ENCODE peak calls at places on chromosomes 11 and 22, in four cellular contexts. Z, S, V and X are unnamed samples.

GRCh38 chr22:22201185-22201924 is 43.2 kb upstream of the VPREB1 start:
- DNase-seq in Z (no peak), S (no peak), V (peak), X (no peak)

GRCh38 chr11:114057147-114057546 is 2.4 kb upstream of the ZBTB16 start:
- DNase-seq in Z (no peak), S (no peak), V (no peak), X (no peak)

GRCh38 chr11:134261626-134262488 is 8.5 kb downstream of the ACAD8 start:
- DNase-seq in Z (peak), S (no peak), V (no peak), X (peak)

GRCh38 chr11:13329670-13330401 is 52.2 kb downstream of the BMAL1 start:
- DNase-seq in Z (no peak), S (peak), V (no peak), X (no peak)

GRCh38 chr11:69840371-69841169 is 21.4 kb upstream of the FGF3 start:
- DNase-seq in Z (no peak), S (peak), V (no peak), X (peak)

GRCh38 chr22:49230194-49230577 is 597.5 kb downstream of the BRD1 start:
- DNase-seq in Z (no peak), S (no peak), V (no peak), X (no peak)

GRCh38 chr11:73159981-73160777 is 18.1 kb upstream of the FCHSD2 start:
- DNase-seq in Z (no peak), S (no peak), V (peak), X (no peak)

GRCh38 chr22:16955678-16956210 is 52.3 kb downstream of the GAB4 start:
- DNase-seq in Z (no peak), S (no peak), V (no peak), X (no peak)

GRCh38 chr22:46684706-46685105 is 53.3 kb downstream of the CERK start:
- DNase-seq in Z (no peak), S (no peak), V (no peak), X (no peak)

GRCh38 chr11:1456166-1456565 is 30.4 kb downstream of the MOB2 start:
- DNase-seq in Z (no peak), S (no peak), V (no peak), X (no peak)

GRCh38 chr11:117829369-117829725 is 4.8 kb upstream of the FXYD2 start:
- DNase-seq in Z (no peak), S (no peak), V (no peak), X (no peak)

GRCh38 chr11:31340903-31341572 is 28.5 kb downstream of the DCDC1 start:
- DNase-seq in Z (no peak), S (peak), V (peak), X (peak)

GRCh38 chr11:36449566-36450390 is 60.3 kb downstream of the TRAF6 start:
- DNase-seq in Z (no peak), S (no peak), V (peak), X (peak)
- H3K4me3 ChIP-seq in Z (no peak), S (no peak), V (no peak), X (no peak)

DNA sequence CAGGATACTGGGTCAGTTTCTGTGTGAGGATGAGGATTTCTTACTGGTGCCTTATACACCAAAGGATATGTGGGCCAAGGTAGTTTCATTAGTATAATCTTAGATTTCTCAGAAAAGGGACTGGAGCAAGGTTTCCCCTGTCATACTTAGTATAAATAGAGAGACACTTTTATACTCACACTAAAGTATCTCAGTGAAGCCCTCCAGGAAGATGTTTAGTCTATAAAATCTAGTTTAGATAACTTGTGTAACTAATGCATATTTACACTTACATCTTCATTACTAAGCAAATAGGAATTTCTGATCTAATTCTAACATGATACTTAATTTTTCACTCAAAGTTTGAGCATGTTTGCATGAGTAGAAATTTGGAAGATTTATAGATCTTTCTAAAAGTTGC is 11.1 kb downstream of the EMSY start:
- DNase-seq in Z (no peak), S (no peak), V (peak), X (no peak)
- H3K4me3 ChIP-seq in Z (no peak), S (no peak), V (no peak), X (no peak)

GRCh38 chr22:44580176-44580575 is 82.1 kb upstream of the RTL6 start:
- DNase-seq in Z (no peak), S (no peak), V (no peak), X (no peak)

GRCh38 chr22:44583076-44583760 is 85.2 kb upstream of the RTL6 start:
- DNase-seq in Z (no peak), S (peak), V (no peak), X (no peak)

GRCh38 chr22:44580756-44581435 is 82.9 kb upstream of the RTL6 start:
- DNase-seq in Z (no peak), S (no peak), V (no peak), X (no peak)

GRCh38 chr22:44583854-44584253 is 85.8 kb upstream of the RTL6 start:
- DNase-seq in Z (no peak), S (no peak), V (no peak), X (no peak)

GRCh38 chr22:44582016-44582415 is 84.0 kb upstream of the RTL6 start:
- DNase-seq in Z (no peak), S (no peak), V (no peak), X (no peak)
- H3K4me3 ChIP-seq in Z (no peak), S (no peak), V (no peak), X (no peak)

GRCh38 chr11:281486-282161 is 3.4 kb downstream of the NLRP6 start:
- DNase-seq in Z (no peak), S (no peak), V (no peak), X (no peak)
- H3K4me3 ChIP-seq in Z (no peak), S (no peak), V (no peak), X (no peak)

GRCh38 chr11:9600651-9601040 is 27.2 kb downstream of the WEE1 start:
- DNase-seq in Z (peak), S (peak), V (no peak), X (no peak)
- H3K4me3 ChIP-seq in Z (no peak), S (no peak), V (no peak), X (no peak)

GRCh38 chr11:119315139-119316016 is 1.6 kb downstream of the MCAM start:
- DNase-seq in Z (no peak), S (peak), V (no peak), X (no peak)
- H3K4me3 ChIP-seq in Z (peak), S (peak), V (peak), X (peak)

DNA sequence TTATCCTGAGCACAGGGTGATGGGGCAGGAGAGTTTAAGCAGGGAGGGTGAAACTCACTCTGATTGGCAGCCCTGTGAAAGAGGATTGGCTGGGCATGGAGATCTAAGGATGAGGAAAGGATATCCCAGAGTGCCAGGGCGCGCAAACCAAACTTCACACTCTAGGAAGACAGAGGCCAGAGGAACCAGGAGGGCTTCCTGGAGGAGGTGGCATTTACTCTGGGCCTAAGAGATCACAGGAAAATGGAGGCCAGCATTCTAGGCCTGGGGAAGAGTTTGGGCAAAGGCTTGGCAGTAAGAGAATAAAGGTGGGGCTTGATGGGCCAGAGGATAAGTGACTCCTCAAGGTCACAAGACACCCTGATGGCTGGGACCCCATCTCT is 377 bp upstream of the NCF4 start:
- DNase-seq in Z (no peak), S (no peak), V (no peak), X (no peak)
- H3K4me3 ChIP-seq in Z (no peak), S (no peak), V (no peak), X (no peak)

GRCh38 chr22:33271390-33272161 is 213.4 kb upstream of the SYN3 start:
- DNase-seq in Z (no peak), S (no peak), V (no peak), X (peak)
- H3K4me3 ChIP-seq in Z (no peak), S (no peak), V (no peak), X (no peak)

GRCh38 chr11:64609436-64610047 is 18.5 kb downstream of the SLC22A12 start:
- DNase-seq in Z (no peak), S (no peak), V (no peak), X (no peak)

GRCh38 chr11:64611961-64612646 is 21.1 kb downstream of the SLC22A12 start:
- DNase-seq in Z (no peak), S (peak), V (no peak), X (no peak)

GRCh38 chr11:64613648-64614047 is 22.6 kb downstream of the SLC22A12 start:
- DNase-seq in Z (no peak), S (no peak), V (no peak), X (no peak)

GRCh38 chr11:64610596-64610995 is 19.6 kb downstream of the SLC22A12 start:
- DNase-seq in Z (no peak), S (no peak), V (no peak), X (no peak)

DNA sequence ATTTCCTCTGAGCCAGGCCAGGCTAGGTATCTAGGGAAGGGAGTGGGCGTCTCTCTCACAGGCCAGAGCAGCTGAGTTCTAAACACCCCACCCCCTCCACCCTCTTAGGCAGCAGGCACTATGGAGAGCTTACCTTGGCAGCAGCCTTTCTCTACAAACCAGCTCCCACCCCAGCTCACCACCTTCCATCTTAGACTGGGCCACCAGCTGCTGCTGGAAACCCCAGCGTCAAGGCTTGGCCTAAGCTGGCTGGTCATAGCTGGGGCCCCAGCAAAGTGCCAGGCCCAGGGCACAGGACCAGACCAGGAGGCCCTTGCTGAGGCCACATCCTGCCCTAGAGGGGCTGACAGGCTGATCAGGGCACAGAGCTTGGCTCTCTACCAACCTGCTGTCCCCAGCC is 20.2 kb downstream of the SLC22A12 start:
- DNase-seq in Z (no peak), S (no peak), V (no peak), X (no peak)
- H3K4me3 ChIP-seq in Z (no peak), S (no peak), V (no peak), X (no peak)